ENCODE peak calls at places on chromosomes 3 and 15, in ten cellular contexts. One of them, this sample, is unnamed.

GRCh38 chr3:106440672-106441071 is 571.9 kb upstream of the CBLB start:
- DNase-seq in GM19239: no peak
- DNase-seq in sigmoid colon: no peak
- DNase-seq in kidney epithelial cell: peak
- DNase-seq in esophagus squamous epithelium: no peak
- DNase-seq in D721Med: no peak
- DNase-seq in fibroblast of mammary gland: no peak
- DNase-seq in renal cortical epithelial cell: peak
- DNase-seq in progenitor cell of endocrine pancreas: no peak
- DNase-seq in AG04450: no peak
- DNase-seq in this sample: no peak

GRCh38 chr15:45630958-45631691 is 3.7 kb upstream of the SQOR start:
- DNase-seq in GM19239: no peak
- DNase-seq in sigmoid colon: no peak
- DNase-seq in kidney epithelial cell: peak
- DNase-seq in esophagus squamous epithelium: no peak
- DNase-seq in D721Med: no peak
- DNase-seq in fibroblast of mammary gland: peak
- DNase-seq in renal cortical epithelial cell: peak
- DNase-seq in progenitor cell of endocrine pancreas: no peak
- DNase-seq in AG04450: peak
- DNase-seq in this sample: no peak

GRCh38 chr3:50050361-50050760 is 38.4 kb upstream of the RBM5 start:
- DNase-seq in GM19239: no peak
- DNase-seq in sigmoid colon: no peak
- DNase-seq in kidney epithelial cell: no peak
- DNase-seq in esophagus squamous epithelium: no peak
- DNase-seq in D721Med: no peak
- DNase-seq in fibroblast of mammary gland: peak
- DNase-seq in renal cortical epithelial cell: peak
- DNase-seq in progenitor cell of endocrine pancreas: no peak
- DNase-seq in AG04450: peak
- DNase-seq in this sample: no peak

GRCh38 chr3:16216373-16216935 is 42.0 kb downstream of the GALNT15 start:
- DNase-seq in GM19239: no peak
- DNase-seq in sigmoid colon: no peak
- DNase-seq in kidney epithelial cell: no peak
- DNase-seq in esophagus squamous epithelium: no peak
- DNase-seq in D721Med: no peak
- DNase-seq in fibroblast of mammary gland: no peak
- DNase-seq in renal cortical epithelial cell: no peak
- DNase-seq in progenitor cell of endocrine pancreas: no peak
- DNase-seq in AG04450: no peak
- DNase-seq in this sample: no peak

GRCh38 chr3:5017953-5018531 is 38.8 kb downstream of the BHLHE40 start:
- DNase-seq in GM19239: no peak
- DNase-seq in sigmoid colon: peak
- DNase-seq in kidney epithelial cell: no peak
- DNase-seq in esophagus squamous epithelium: no peak
- DNase-seq in D721Med: no peak
- DNase-seq in fibroblast of mammary gland: peak
- DNase-seq in renal cortical epithelial cell: peak
- DNase-seq in progenitor cell of endocrine pancreas: no peak
- DNase-seq in AG04450: no peak
- DNase-seq in this sample: peak

GRCh38 chr3:183328823-183329222 is 75.8 kb downstream of the B3GNT5 start:
- DNase-seq in GM19239: no peak
- DNase-seq in sigmoid colon: no peak
- DNase-seq in kidney epithelial cell: peak
- DNase-seq in esophagus squamous epithelium: no peak
- DNase-seq in D721Med: no peak
- DNase-seq in fibroblast of mammary gland: peak
- DNase-seq in renal cortical epithelial cell: peak
- DNase-seq in progenitor cell of endocrine pancreas: no peak
- DNase-seq in AG04450: no peak
- DNase-seq in this sample: no peak

GRCh38 chr15:95259513-95259912 is 1028.2 kb downstream of the MCTP2 start:
- DNase-seq in GM19239: peak
- DNase-seq in sigmoid colon: peak
- DNase-seq in kidney epithelial cell: peak
- DNase-seq in esophagus squamous epithelium: no peak
- DNase-seq in D721Med: no peak
- DNase-seq in fibroblast of mammary gland: peak
- DNase-seq in renal cortical epithelial cell: peak
- DNase-seq in progenitor cell of endocrine pancreas: peak
- DNase-seq in AG04450: peak
- DNase-seq in this sample: peak

GRCh38 chr3:13537926-13538325 is 11.0 kb upstream of the FBLN2 start:
- DNase-seq in GM19239: no peak
- DNase-seq in sigmoid colon: peak
- DNase-seq in kidney epithelial cell: peak
- DNase-seq in esophagus squamous epithelium: no peak
- DNase-seq in D721Med: no peak
- DNase-seq in fibroblast of mammary gland: peak
- DNase-seq in renal cortical epithelial cell: peak
- DNase-seq in progenitor cell of endocrine pancreas: no peak
- DNase-seq in AG04450: peak
- DNase-seq in this sample: no peak

GRCh38 chr3:109018828-109019227 is 65.1 kb upstream of the GUCA1C start:
- DNase-seq in GM19239: no peak
- DNase-seq in sigmoid colon: no peak
- DNase-seq in kidney epithelial cell: no peak
- DNase-seq in esophagus squamous epithelium: no peak
- DNase-seq in D721Med: no peak
- DNase-seq in fibroblast of mammary gland: no peak
- DNase-seq in renal cortical epithelial cell: no peak
- DNase-seq in progenitor cell of endocrine pancreas: no peak
- DNase-seq in AG04450: no peak
- DNase-seq in this sample: no peak

GRCh38 chr15:79168922-79169322 is 78.3 kb upstream of the RASGRF1 start:
- DNase-seq in GM19239: no peak
- DNase-seq in sigmoid colon: no peak
- DNase-seq in kidney epithelial cell: peak
- DNase-seq in esophagus squamous epithelium: no peak
- DNase-seq in D721Med: no peak
- DNase-seq in fibroblast of mammary gland: no peak
- DNase-seq in renal cortical epithelial cell: peak
- DNase-seq in progenitor cell of endocrine pancreas: peak
- DNase-seq in AG04450: no peak
- DNase-seq in this sample: no peak

GRCh38 chr3:55558316-55558715 is 71.2 kb upstream of the WNT5A start:
- DNase-seq in GM19239: no peak
- DNase-seq in sigmoid colon: no peak
- DNase-seq in kidney epithelial cell: no peak
- DNase-seq in esophagus squamous epithelium: no peak
- DNase-seq in D721Med: no peak
- DNase-seq in fibroblast of mammary gland: no peak
- DNase-seq in renal cortical epithelial cell: no peak
- DNase-seq in progenitor cell of endocrine pancreas: no peak
- DNase-seq in AG04450: no peak
- DNase-seq in this sample: no peak

GRCh38 chr15:32641517-32642059 is at the start of gene SCG5:
- DNase-seq in GM19239: no peak
- DNase-seq in sigmoid colon: no peak
- DNase-seq in kidney epithelial cell: no peak
- DNase-seq in esophagus squamous epithelium: no peak
- DNase-seq in D721Med: no peak
- DNase-seq in fibroblast of mammary gland: peak
- DNase-seq in renal cortical epithelial cell: no peak
- DNase-seq in progenitor cell of endocrine pancreas: peak
- DNase-seq in AG04450: no peak
- DNase-seq in this sample: no peak

GRCh38 chr3:160174621-160175020 is 50.6 kb upstream of the C3orf80 start:
- DNase-seq in GM19239: no peak
- DNase-seq in sigmoid colon: no peak
- DNase-seq in kidney epithelial cell: no peak
- DNase-seq in esophagus squamous epithelium: no peak
- DNase-seq in D721Med: no peak
- DNase-seq in fibroblast of mammary gland: no peak
- DNase-seq in renal cortical epithelial cell: no peak
- DNase-seq in progenitor cell of endocrine pancreas: no peak
- DNase-seq in AG04450: no peak
- DNase-seq in this sample: no peak

GRCh38 chr15:70584838-70585706 is 178.3 kb downstream of the UACA start:
- DNase-seq in GM19239: no peak
- DNase-seq in sigmoid colon: no peak
- DNase-seq in kidney epithelial cell: peak
- DNase-seq in esophagus squamous epithelium: no peak
- DNase-seq in D721Med: peak
- DNase-seq in fibroblast of mammary gland: no peak
- DNase-seq in renal cortical epithelial cell: peak
- DNase-seq in progenitor cell of endocrine pancreas: peak
- DNase-seq in AG04450: no peak
- DNase-seq in this sample: peak

GRCh38 chr3:45199837-45200648 is 26.0 kb downstream of the TMEM158 start:
- DNase-seq in GM19239: no peak
- DNase-seq in sigmoid colon: no peak
- DNase-seq in kidney epithelial cell: peak
- DNase-seq in esophagus squamous epithelium: no peak
- DNase-seq in D721Med: no peak
- DNase-seq in fibroblast of mammary gland: peak
- DNase-seq in renal cortical epithelial cell: peak
- DNase-seq in progenitor cell of endocrine pancreas: no peak
- DNase-seq in AG04450: no peak
- DNase-seq in this sample: no peak

GRCh38 chr15:55872471-55872870 is 120.9 kb downstream of the NEDD4 start:
- DNase-seq in GM19239: no peak
- DNase-seq in sigmoid colon: no peak
- DNase-seq in kidney epithelial cell: no peak
- DNase-seq in esophagus squamous epithelium: no peak
- DNase-seq in D721Med: no peak
- DNase-seq in fibroblast of mammary gland: no peak
- DNase-seq in renal cortical epithelial cell: no peak
- DNase-seq in progenitor cell of endocrine pancreas: no peak
- DNase-seq in AG04450: no peak
- DNase-seq in this sample: no peak

GRCh38 chr15:88621789-88622604 is 857 bp downstream of the AEN start:
- DNase-seq in GM19239: peak
- DNase-seq in sigmoid colon: peak
- DNase-seq in kidney epithelial cell: no peak
- DNase-seq in esophagus squamous epithelium: no peak
- DNase-seq in D721Med: no peak
- DNase-seq in fibroblast of mammary gland: peak
- DNase-seq in renal cortical epithelial cell: peak
- DNase-seq in progenitor cell of endocrine pancreas: no peak
- DNase-seq in AG04450: no peak
- DNase-seq in this sample: no peak

GRCh38 chr3:48118928-48119327 is 69.3 kb downstream of the CDC25A start:
- DNase-seq in GM19239: no peak
- DNase-seq in sigmoid colon: no peak
- DNase-seq in kidney epithelial cell: no peak
- DNase-seq in esophagus squamous epithelium: no peak
- DNase-seq in D721Med: no peak
- DNase-seq in fibroblast of mammary gland: no peak
- DNase-seq in renal cortical epithelial cell: no peak
- DNase-seq in progenitor cell of endocrine pancreas: no peak
- DNase-seq in AG04450: no peak
- DNase-seq in this sample: no peak

GRCh38 chr3:81910244-81910852 is 148.9 kb upstream of the GBE1 start:
- DNase-seq in GM19239: no peak
- DNase-seq in sigmoid colon: no peak
- DNase-seq in kidney epithelial cell: no peak
- DNase-seq in esophagus squamous epithelium: no peak
- DNase-seq in D721Med: no peak
- DNase-seq in fibroblast of mammary gland: peak
- DNase-seq in renal cortical epithelial cell: peak
- DNase-seq in progenitor cell of endocrine pancreas: no peak
- DNase-seq in AG04450: no peak
- DNase-seq in this sample: no peak

GRCh38 chr3:131868203-131868602 is 166.6 kb downstream of the CPNE4 start:
- DNase-seq in GM19239: no peak
- DNase-seq in sigmoid colon: no peak
- DNase-seq in kidney epithelial cell: no peak
- DNase-seq in esophagus squamous epithelium: no peak
- DNase-seq in D721Med: no peak
- DNase-seq in fibroblast of mammary gland: no peak
- DNase-seq in renal cortical epithelial cell: no peak
- DNase-seq in progenitor cell of endocrine pancreas: no peak
- DNase-seq in AG04450: no peak
- DNase-seq in this sample: no peak

GRCh38 chr3:152183473-152183872 is 85.3 kb upstream of the MBNL1 start:
- DNase-seq in GM19239: no peak
- DNase-seq in sigmoid colon: no peak
- DNase-seq in kidney epithelial cell: peak
- DNase-seq in esophagus squamous epithelium: no peak
- DNase-seq in D721Med: no peak
- DNase-seq in fibroblast of mammary gland: peak
- DNase-seq in renal cortical epithelial cell: peak
- DNase-seq in progenitor cell of endocrine pancreas: peak
- DNase-seq in AG04450: no peak
- DNase-seq in this sample: no peak

GRCh38 chr15:39609166-39609918 is 28.5 kb downstream of the THBS1 start:
- DNase-seq in GM19239: no peak
- DNase-seq in sigmoid colon: no peak
- DNase-seq in kidney epithelial cell: no peak
- DNase-seq in esophagus squamous epithelium: no peak
- DNase-seq in D721Med: no peak
- DNase-seq in fibroblast of mammary gland: no peak
- DNase-seq in renal cortical epithelial cell: no peak
- DNase-seq in progenitor cell of endocrine pancreas: no peak
- DNase-seq in AG04450: no peak
- DNase-seq in this sample: no peak

GRCh38 chr3:71710906-71711494 is 14.2 kb downstream of the EIF4E3 start:
- DNase-seq in GM19239: peak
- DNase-seq in sigmoid colon: no peak
- DNase-seq in kidney epithelial cell: no peak
- DNase-seq in esophagus squamous epithelium: no peak
- DNase-seq in D721Med: peak
- DNase-seq in fibroblast of mammary gland: peak
- DNase-seq in renal cortical epithelial cell: peak
- DNase-seq in progenitor cell of endocrine pancreas: no peak
- DNase-seq in AG04450: no peak
- DNase-seq in this sample: no peak

GRCh38 chr3:88410259-88410658 is 260.5 kb downstream of the C3orf38 start:
- DNase-seq in GM19239: no peak
- DNase-seq in sigmoid colon: no peak
- DNase-seq in kidney epithelial cell: no peak
- DNase-seq in esophagus squamous epithelium: no peak
- DNase-seq in D721Med: no peak
- DNase-seq in fibroblast of mammary gland: no peak
- DNase-seq in renal cortical epithelial cell: no peak
- DNase-seq in progenitor cell of endocrine pancreas: no peak
- DNase-seq in AG04450: no peak
- DNase-seq in this sample: no peak

GRCh38 chr3:51945031-51945840 is 3.1 kb downstream of the PARP3 start:
- DNase-seq in GM19239: no peak
- DNase-seq in sigmoid colon: peak
- DNase-seq in kidney epithelial cell: no peak
- DNase-seq in esophagus squamous epithelium: no peak
- DNase-seq in D721Med: no peak
- DNase-seq in fibroblast of mammary gland: no peak
- DNase-seq in renal cortical epithelial cell: no peak
- DNase-seq in progenitor cell of endocrine pancreas: peak
- DNase-seq in AG04450: no peak
- DNase-seq in this sample: peak

GRCh38 chr3:127112796-127113570 is 79.9 kb upstream of the PRR23E start:
- DNase-seq in GM19239: no peak
- DNase-seq in sigmoid colon: no peak
- DNase-seq in kidney epithelial cell: no peak
- DNase-seq in esophagus squamous epithelium: no peak
- DNase-seq in D721Med: no peak
- DNase-seq in fibroblast of mammary gland: peak
- DNase-seq in renal cortical epithelial cell: no peak
- DNase-seq in progenitor cell of endocrine pancreas: no peak
- DNase-seq in AG04450: no peak
- DNase-seq in this sample: peak

GRCh38 chr3:128348805-128349531 is 117.7 kb downstream of the DNAJB8 start:
- DNase-seq in GM19239: peak
- DNase-seq in sigmoid colon: peak
- DNase-seq in kidney epithelial cell: no peak
- DNase-seq in esophagus squamous epithelium: no peak
- DNase-seq in D721Med: no peak
- DNase-seq in fibroblast of mammary gland: peak
- DNase-seq in renal cortical epithelial cell: peak
- DNase-seq in progenitor cell of endocrine pancreas: no peak
- DNase-seq in AG04450: no peak
- DNase-seq in this sample: no peak

GRCh38 chr3:37762698-37763097 is 99.0 kb upstream of the CTDSPL start:
- DNase-seq in GM19239: no peak
- DNase-seq in sigmoid colon: no peak
- DNase-seq in kidney epithelial cell: no peak
- DNase-seq in esophagus squamous epithelium: no peak
- DNase-seq in D721Med: no peak
- DNase-seq in fibroblast of mammary gland: peak
- DNase-seq in renal cortical epithelial cell: no peak
- DNase-seq in progenitor cell of endocrine pancreas: no peak
- DNase-seq in AG04450: no peak
- DNase-seq in this sample: no peak

This sample was measured in suprapubic skin.